ENCODE peak calls at places on chromosomes 7 and 10, in six cellular contexts. H is HepG2, N is K562, C is GM12891, B is H1, O is GM12878. D is an unnamed sample.

GRCh38 chr7:28958235-28958945 is at the start of gene TRIL:
- DNase-seq in N (no peak), B (peak; percentile 78), O (no peak), C (peak; percentile 19), H (no peak), D (peak; percentile 11)

GRCh38 chr10:116850058-116850611 is 836 bp downstream of the ENO4 start:
- DNase-seq in H (no peak), O (no peak), N (no peak), B (no peak), C (no peak), D (no peak)

GRCh38 chr10:127984944-127985343 is 78.0 kb downstream of the PTPRE start:
- DNase-seq in N (no peak), H (no peak), C (no peak), B (no peak), O (no peak), D (no peak)

GRCh38 chr7:52017802-52018679 is 701.4 kb upstream of the COBL start:
- DNase-seq in N (peak; percentile 38), H (peak; percentile 58), C (no peak), B (peak; percentile 83), O (no peak), D (no peak)

GRCh38 chr10:133302230-133302629 is 6.4 kb downstream of the TUBGCP2 start:
- DNase-seq in O (no peak), B (no peak), N (no peak), H (no peak), C (no peak), D (no peak)

GRCh38 chr10:16967000-16967865 is 150.0 kb upstream of the RSU1 start:
- DNase-seq in O (no peak), B (no peak), C (no peak), H (no peak), N (no peak), D (no peak)

GRCh38 chr7:96589038-96589437 is 120.6 kb downstream of the SEM1 start:
- DNase-seq in C (no peak), O (no peak), N (no peak), B (no peak), H (no peak), D (no peak)

GRCh38 chr10:30170814-30171213 is 111.4 kb upstream of the JCAD start:
- DNase-seq in O (no peak), N (no peak), H (no peak), B (no peak), C (no peak), D (no peak)

GRCh38 chr7:90759752-90760151 is 163.6 kb downstream of the CDK14 start:
- DNase-seq in C (no peak), B (no peak), O (no peak), H (no peak), N (no peak), D (no peak)

GRCh38 chr7:130095812-130096211 is 25.5 kb downstream of the KLHDC10 start:
- DNase-seq in C (no peak), O (no peak), B (no peak), N (no peak), H (no peak), D (no peak)

GRCh38 chr10:13079776-13080050 is 20.2 kb upstream of the OPTN start:
- DNase-seq in B (no peak), C (no peak), O (no peak), H (no peak), N (no peak), D (no peak)

GRCh38 chr7:140015471-140015970 is 47.2 kb downstream of the PARP12 start:
- DNase-seq in H (no peak), O (no peak), C (no peak), N (no peak), B (no peak), D (no peak)

GRCh38 chr7:56474271-56474670 is 358.1 kb upstream of the NUPR2 start:
- DNase-seq in O (no peak), B (no peak), H (no peak), C (no peak), N (no peak), D (no peak)

GRCh38 chr7:142632291-142633134 is 116.8 kb upstream of the PRSS1 start:
- DNase-seq in O (peak; percentile 32), H (peak; percentile 32), N (peak; percentile 85), C (peak; percentile 53), B (peak; percentile 81), D (peak; percentile 37)

GRCh38 chr10:58781873-58782488 is 269.3 kb downstream of the BICC1 start:
- DNase-seq in O (peak; percentile 8), N (peak; percentile 44), H (peak; percentile 42), C (no peak), B (no peak), D (no peak)

GRCh38 chr10:78931333-78932083 is 137.3 kb upstream of the ZMIZ1 start:
- DNase-seq in H (no peak), C (no peak), O (no peak), B (no peak), N (no peak), D (no peak)

GRCh38 chr10:62671104-62671503 is 133.4 kb upstream of the ADO start:
- DNase-seq in O (no peak), C (no peak), H (no peak), B (no peak), N (no peak), D (no peak)

GRCh38 chr10:62666264-62666663 is 138.3 kb upstream of the ADO start:
- DNase-seq in O (no peak), H (no peak), N (no peak), B (no peak), C (no peak), D (no peak)

GRCh38 chr10:62665771-62666170 is 138.7 kb upstream of the ADO start:
- DNase-seq in N (no peak), B (no peak), H (no peak), C (no peak), O (no peak), D (no peak)

DNA sequence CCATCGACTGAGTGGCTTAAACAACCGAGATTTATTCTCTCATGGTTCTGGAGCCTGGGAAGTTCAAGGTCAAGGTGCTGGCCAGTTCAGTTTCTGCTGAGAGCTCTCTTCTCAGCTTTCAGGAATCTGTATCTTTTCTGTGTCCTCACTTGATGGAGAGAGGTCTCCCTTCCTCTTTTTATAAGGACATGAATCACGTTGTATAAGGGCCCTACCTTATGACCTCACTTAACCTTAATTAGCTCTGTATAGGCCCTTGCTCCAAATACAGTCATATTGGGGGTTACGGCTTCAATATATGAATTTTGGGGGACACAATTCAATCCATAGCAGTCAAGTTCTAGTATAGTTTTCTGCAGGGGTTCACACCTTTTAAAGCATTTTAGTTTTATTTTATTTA is 135.2 kb upstream of the ADO start:
- DNase-seq in H (no peak), O (no peak), C (no peak), N (no peak), B (no peak), D (no peak)
- TF ChIP-seq TAF1 in H (no peak), O (no peak), C (no peak), N (no peak), B (no peak), D (no peak)

DNA sequence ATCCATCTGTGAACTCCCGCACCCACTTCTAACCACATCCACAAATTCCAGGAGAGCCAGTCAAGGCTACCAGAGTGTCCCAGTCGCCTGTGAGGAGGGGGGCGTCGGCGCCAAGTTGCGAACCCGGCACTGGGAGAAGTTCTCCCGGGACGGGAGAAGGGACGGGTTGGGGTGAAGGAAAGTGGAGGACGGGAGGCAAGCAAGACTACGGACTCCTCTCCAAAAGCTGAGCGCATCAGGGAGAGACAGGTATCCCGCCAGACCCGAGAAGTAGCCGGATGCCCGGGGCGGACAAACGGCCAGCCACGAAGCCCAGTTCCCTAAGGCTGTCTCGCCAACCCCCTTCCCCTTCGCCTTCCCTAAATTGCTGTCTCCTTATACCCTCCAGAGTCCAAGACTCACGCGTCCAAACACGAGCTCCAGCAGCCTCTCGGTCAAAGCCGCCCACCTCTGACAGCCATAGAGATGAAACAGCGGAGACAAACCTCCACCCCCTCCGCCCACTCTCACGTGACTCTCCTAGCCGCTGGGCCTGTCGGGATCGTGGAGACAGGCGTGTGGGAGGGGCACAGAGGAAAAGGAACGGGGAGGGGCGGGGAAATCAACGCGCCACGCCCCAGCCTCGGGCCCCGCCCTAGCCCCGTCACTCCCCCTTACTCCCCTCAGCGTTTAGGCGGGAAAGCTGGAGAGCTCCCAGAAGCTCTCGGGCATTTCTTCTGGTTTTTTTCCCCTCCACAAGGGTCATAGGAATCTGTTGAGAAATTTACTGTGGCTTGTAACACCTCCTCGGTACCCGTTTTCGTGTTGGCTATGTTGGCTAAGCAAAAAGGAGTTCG is at the start of gene MICU1:
- DNase-seq in O (peak; percentile 86), H (peak; percentile 91), N (peak; percentile 99), B (peak; percentile 93), C (peak; percentile 79), D (peak; percentile 85)
- TF ChIP-seq POLR2A in O (peak; percentile 91), H (peak; percentile 86), N (peak; percentile 93), B (peak; percentile 49), C (peak; percentile 79), D (peak; percentile 72)

DNA sequence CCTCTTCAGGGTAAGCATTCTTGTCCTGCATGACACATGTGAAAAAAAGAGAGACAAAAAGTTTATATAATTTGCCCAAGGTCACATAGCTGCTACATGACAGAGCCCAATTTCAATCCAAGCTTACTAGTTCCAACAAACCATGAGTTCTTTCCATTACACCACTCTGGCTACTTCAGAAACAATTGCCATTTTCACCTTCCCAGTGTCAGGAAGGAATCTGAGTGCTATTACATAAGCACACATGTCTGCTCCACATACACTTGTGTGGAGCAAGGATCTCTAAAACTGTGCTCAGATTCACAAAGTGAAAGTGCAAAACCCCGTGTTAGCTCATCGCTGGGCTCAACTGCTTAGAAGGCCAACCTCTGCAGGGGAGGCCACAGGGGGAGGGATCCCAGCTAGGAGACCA is 356.2 kb upstream of the NFE2L3 start:
- DNase-seq in C (no peak), N (no peak), B (no peak), H (no peak), O (no peak), D (no peak)
- TF ChIP-seq POLR2AphosphoS5 in C (no peak), N (no peak), B (no peak), H (no peak), O (no peak), D (no peak)

GRCh38 chr10:71728218-71728737 is 8.7 kb upstream of the C10orf105 start:
- DNase-seq in H (no peak), C (no peak), O (peak; percentile 72), N (no peak), B (no peak), D (peak; percentile 43)
- TF ChIP-seq TAF1 in H (no peak), C (no peak), O (no peak), N (no peak), B (no peak), D (no peak)